ENCODE peak calls at places on chromosomes 13 and 19, in nine cellular contexts. K, X, G, Q, H, D, U, N and S are unnamed samples.
A peak's percentile ranks its signal among the peaks of the same experiment; 100 is the strongest.

GRCh38 chr19:7099597-7099921 is 30.1 kb downstream of the ZNF557 start:
- DNase-seq in N (peak; percentile 50), H (no peak), K (peak; percentile 91), G (no peak), D (no peak), X (no peak), U (no peak), Q (no peak), S (no peak)

GRCh38 chr13:75375329-75375728 is 106.6 kb downstream of the TBC1D4 start:
- DNase-seq in Q (no peak), K (no peak), U (no peak), H (no peak), G (no peak), D (no peak), X (no peak), N (no peak), S (no peak)

GRCh38 chr19:53659292-53659691 is 27.5 kb downstream of the DPRX start:
- DNase-seq in K (peak; percentile 69), D (no peak), U (no peak), Q (no peak), H (no peak), N (no peak), X (peak; percentile 80), G (no peak), S (peak; percentile 31)

GRCh38 chr19:14410054-14410774 is 8.9 kb downstream of the DDX39A start:
- DNase-seq in H (no peak), X (no peak), N (no peak), U (no peak), Q (no peak), G (no peak), D (no peak), K (no peak), S (no peak)

GRCh38 chr19:4889034-4889825 is 13.5 kb downstream of the ARRDC5 start:
- DNase-seq in H (no peak), D (no peak), U (no peak), X (no peak), Q (no peak), N (no peak), G (no peak), K (no peak), S (no peak)

GRCh38 chr13:104204177-104204576 is 1138.0 kb upstream of the SLC10A2 start:
- DNase-seq in U (no peak), Q (no peak), X (no peak), K (no peak), G (no peak), D (no peak), H (no peak), N (no peak), S (no peak)

GRCh38 chr13:79724348-79725103 is 243.6 kb downstream of the NDFIP2 start:
- DNase-seq in D (no peak), U (peak; percentile 93), Q (no peak), H (peak; percentile 23), N (no peak), K (no peak), X (no peak), G (no peak), S (no peak)

GRCh38 chr19:53333071-53333465 is 481 bp upstream of the ZNF845 start:
- DNase-seq in N (peak; percentile 3), K (peak; percentile 65), Q (no peak), D (no peak), U (no peak), X (peak; percentile 76), H (peak; percentile 14), G (peak; percentile 66), S (peak; percentile 58)

GRCh38 chr13:60351326-60351725 is 45.7 kb upstream of the TDRD3 start:
- DNase-seq in D (no peak), H (no peak), U (peak; percentile 7), N (no peak), G (no peak), Q (no peak), X (no peak), K (no peak), S (no peak)

GRCh38 chr13:111328803-111329410 is 8.5 kb downstream of the TEX29 start:
- DNase-seq in Q (no peak), G (no peak), K (no peak), D (no peak), U (no peak), H (no peak), X (no peak), N (no peak), S (no peak)

GRCh38 chr19:33568706-33569105 is 47.1 kb upstream of the PEPD start:
- DNase-seq in U (no peak), H (no peak), K (no peak), G (no peak), D (no peak), Q (no peak), N (no peak), X (no peak), S (no peak)

GRCh38 chr19:5961969-5962945 is 15.7 kb downstream of the RANBP3 start:
- DNase-seq in H (no peak), N (peak; percentile 67), K (no peak), Q (no peak), D (peak; percentile 64), G (no peak), X (no peak), U (peak; percentile 93), S (peak; percentile 78)

GRCh38 chr19:8396563-8397203 is 6.5 kb downstream of the RAB11B start:
- DNase-seq in N (peak; percentile 42), X (peak; percentile 67), G (peak; percentile 83), Q (no peak), D (peak; percentile 79), H (peak; percentile 38), U (peak; percentile 74), K (peak; percentile 85), S (peak; percentile 52)

GRCh38 chr13:98658131-98658530 is 81.2 kb upstream of the STK24 start:
- DNase-seq in X (no peak), N (no peak), H (no peak), Q (no peak), G (no peak), D (no peak), K (no peak), U (no peak), S (no peak)

GRCh38 chr19:8022275-8022674 is 16.8 kb upstream of the ELAVL1 start:
- DNase-seq in Q (no peak), D (no peak), H (no peak), X (no peak), N (no peak), U (no peak), K (no peak), G (no peak), S (peak; percentile 81)

GRCh38 chr19:43936219-43936618 is 1.1 kb upstream of the ZNF45 start:
- DNase-seq in H (no peak), X (no peak), G (no peak), K (no peak), D (no peak), N (no peak), U (no peak), Q (no peak), S (no peak)

GRCh38 chr19:7970716-7971448 is 27.4 kb upstream of the TIMM44 start:
- DNase-seq in D (no peak), G (peak; percentile 65), X (peak; percentile 86), H (peak; percentile 39), U (peak; percentile 27), Q (no peak), K (peak; percentile 85), N (peak; percentile 6), S (no peak)

DNA sequence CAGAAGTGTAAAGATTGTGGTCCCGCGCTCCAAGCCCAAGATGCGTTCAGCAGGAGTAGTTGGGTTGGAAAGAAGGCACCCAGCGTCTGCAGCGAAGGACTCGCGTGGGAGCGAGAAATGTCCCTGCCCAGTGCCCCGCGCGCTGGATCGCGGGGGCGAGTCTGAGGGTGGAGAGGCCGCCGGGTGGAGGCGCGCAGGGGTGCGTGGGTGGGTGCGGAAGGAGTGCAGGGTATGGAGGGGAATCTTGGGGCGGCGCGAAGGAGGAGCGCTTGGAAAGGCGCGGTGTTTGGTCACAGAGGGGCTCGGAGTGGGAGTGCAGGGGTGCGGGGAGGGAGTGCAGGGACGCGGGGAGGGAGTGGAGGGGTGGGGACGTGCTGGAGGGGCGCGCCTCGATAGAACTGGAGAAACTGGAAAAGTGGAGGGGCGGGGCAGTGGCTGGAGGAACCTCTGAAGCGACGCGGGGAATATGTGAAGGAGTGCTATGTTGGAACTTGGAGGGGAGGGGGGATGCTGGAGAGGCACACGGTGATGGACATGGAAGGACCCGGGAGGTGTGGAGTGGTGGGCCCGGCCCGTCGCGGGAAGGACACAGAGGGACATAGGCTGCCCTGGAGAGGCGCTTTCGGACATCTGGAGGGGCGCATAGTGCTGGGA is 21.1 kb upstream of the SGCG start:
- DNase-seq in U (no peak), N (no peak), X (peak; percentile 57), K (peak; percentile 40), H (no peak), D (no peak), G (no peak), Q (no peak), S (peak; percentile 80)
- TF ChIP-seq CTCF in U (no peak), N (no peak), X (no peak), K (no peak), H (no peak), D (no peak), G (no peak), Q (no peak), S (no peak)

DNA sequence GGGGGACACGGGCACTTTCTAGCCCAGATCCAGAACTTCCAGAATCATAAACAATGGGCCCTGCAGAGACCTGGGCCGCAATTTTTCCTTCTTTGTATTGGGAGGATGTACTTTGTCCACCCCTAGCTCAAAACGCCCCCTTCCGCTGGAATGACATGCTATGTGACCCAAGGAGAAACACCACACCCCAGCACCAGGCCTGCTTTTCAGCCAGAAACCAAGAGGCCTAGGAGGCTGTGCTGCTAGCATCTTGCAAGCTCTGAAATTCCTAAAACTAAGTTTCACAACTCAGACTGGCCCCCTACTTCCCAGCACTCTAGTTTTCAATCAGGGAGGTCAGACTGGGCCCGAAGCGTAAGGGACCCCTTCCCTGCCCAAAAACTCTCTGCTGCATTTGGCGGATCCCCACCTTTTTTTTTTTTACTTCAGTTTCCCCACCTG is 538 bp downstream of the LSM4 start:
- DNase-seq in N (no peak), Q (no peak), G (no peak), H (peak; percentile 66), K (peak; percentile 63), D (no peak), X (peak; percentile 81), U (peak; percentile 34), S (no peak)
- TF ChIP-seq CTCF in N (no peak), Q (no peak), G (no peak), H (peak; percentile 26), K (no peak), D (no peak), X (peak; percentile 48), U (no peak), S (no peak)

GRCh38 chr19:970695-971094 is 13.4 kb upstream of the WDR18 start:
- DNase-seq in Q (no peak), G (no peak), N (no peak), U (no peak), K (no peak), H (no peak), D (no peak), X (no peak), S (no peak)
- TF ChIP-seq CTCF in Q (peak; percentile 38), G (peak; percentile 41), N (peak; percentile 39), U (peak; percentile 51), K (peak; percentile 87), H (peak; percentile 19), D (no peak), X (peak; percentile 71), S (no peak)

DNA sequence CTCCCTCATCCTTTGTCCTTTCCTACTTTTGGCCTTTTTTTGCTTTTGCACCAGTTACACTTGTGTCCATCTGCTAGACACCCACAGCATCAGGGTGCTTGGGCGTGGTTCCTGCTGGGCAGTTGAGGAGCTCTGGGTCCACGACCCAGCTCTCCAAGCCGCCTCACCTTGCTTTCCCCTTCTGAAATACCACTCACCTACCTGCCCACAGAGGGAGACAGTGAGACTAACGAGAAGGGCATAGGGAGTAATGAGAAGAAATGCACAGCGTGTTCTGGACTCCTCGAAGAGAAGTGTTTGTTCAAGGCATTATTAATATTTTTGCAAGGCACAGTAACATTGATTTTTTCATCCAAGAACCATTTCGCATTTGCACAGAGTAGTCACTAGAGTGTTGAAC is 92.9 kb downstream of the DNAJC15 start:
- DNase-seq in U (no peak), D (no peak), X (no peak), N (no peak), G (no peak), H (no peak), Q (no peak), K (no peak), S (no peak)
- TF ChIP-seq CTCF in U (no peak), D (no peak), X (no peak), N (no peak), G (no peak), H (no peak), Q (no peak), K (peak; percentile 27), S (no peak)